ENCODE peak calls at places on chromosomes 7 and 10, in five cellular contexts. F is upper lobe of left lung; K is cardiac muscle cell; V is CD8-positive, alpha-beta memory T cell; T is prostate gland. S is an unnamed sample.

GRCh38 chr10:13627459-13628310 is 40.9 kb downstream of the PRPF18 start:
- DNase-seq in F (no peak), T (no peak), K (peak; percentile 44), V (no peak), S (no peak)

GRCh38 chr7:133645870-133646492 is 393.1 kb downstream of the EXOC4 start:
- DNase-seq in K (peak; percentile 40), F (no peak), T (peak; percentile 5), V (no peak), S (no peak)

GRCh38 chr10:107577226-107577625 is 412.7 kb upstream of the SORCS1 start:
- DNase-seq in V (no peak), K (no peak), T (no peak), F (no peak), S (no peak)

GRCh38 chr7:148982596-148983219 is 45.6 kb downstream of the PDIA4 start:
- DNase-seq in F (no peak), V (no peak), K (peak; percentile 62), T (no peak), S (peak; percentile 43)

GRCh38 chr10:11016959-11017574 is 605 bp upstream of the CELF2 start:
- DNase-seq in F (no peak), K (no peak), V (no peak), T (peak; percentile 12), S (no peak)

GRCh38 chr7:150363872-150364271 is 4.8 kb upstream of the REPIN1 start:
- DNase-seq in F (no peak), V (no peak), T (no peak), K (no peak), S (no peak)

GRCh38 chr7:151249732-151250072 is 1.2 kb upstream of the SMARCD3 start:
- DNase-seq in V (no peak), T (peak; percentile 64), K (peak; percentile 77), F (peak; percentile 80), S (no peak)

GRCh38 chr7:41886906-41887311 is 184.0 kb upstream of the INHBA start:
- DNase-seq in K (peak; percentile 95), F (no peak), T (no peak), V (no peak), S (no peak)

GRCh38 chr7:155395176-155395797 is 62.6 kb upstream of the EN2 start:
- DNase-seq in T (no peak), K (no peak), F (no peak), V (no peak), S (no peak)

GRCh38 chr10:105950410-105950809 is 1214.1 kb downstream of the SORCS1 start:
- DNase-seq in V (no peak), T (peak; percentile 6), F (peak; percentile 30), K (peak; percentile 70), S (peak; percentile 56)

GRCh38 chr10:124032982-124033886 is 60.2 kb downstream of the CHST15 start:
- DNase-seq in F (no peak), T (no peak), K (peak; percentile 78), V (no peak), S (no peak)

GRCh38 chr7:155329225-155329624 is 31.5 kb downstream of the INSIG1 start:
- DNase-seq in T (no peak), V (no peak), K (no peak), F (no peak), S (no peak)

GRCh38 chr10:49274886-49275285 is 24.1 kb upstream of the C10orf71 start:
- DNase-seq in K (no peak), V (no peak), F (no peak), T (no peak), S (no peak)

GRCh38 chr10:72259491-72260214 is 14.1 kb upstream of the DDIT4 start:
- DNase-seq in K (peak; percentile 78), V (no peak), F (no peak), T (peak; percentile 20), S (no peak)

GRCh38 chr10:78170026-78170475 is 136.4 kb downstream of the RPS24 start:
- DNase-seq in V (no peak), F (no peak), K (peak; percentile 24), T (no peak), S (no peak)

GRCh38 chr10:103765981-103766380 is 89.4 kb downstream of the SH3PXD2A start:
- DNase-seq in T (no peak), V (peak; percentile 77), K (no peak), F (peak; percentile 53), S (peak; percentile 77)

GRCh38 chr10:100436255-100436654 is 26.6 kb upstream of the WNT8B start:
- DNase-seq in T (no peak), V (no peak), K (no peak), F (no peak), S (no peak)

GRCh38 chr7:26856481-26856880 is 7.9 kb downstream of the SKAP2 start:
- DNase-seq in F (no peak), T (no peak), K (no peak), V (no peak), S (no peak)

GRCh38 chr10:126702181-126702580 is 31.7 kb upstream of the C10orf90 start:
- DNase-seq in V (no peak), K (peak; percentile 41), F (no peak), T (no peak), S (no peak)

GRCh38 chr7:11931306-11931705 is 99.3 kb upstream of the THSD7A start:
- DNase-seq in F (no peak), V (no peak), K (no peak), T (no peak), S (no peak)

GRCh38 chr10:109475704-109476103 is 447.6 kb downstream of the XPNPEP1 start:
- DNase-seq in V (no peak), F (no peak), K (no peak), T (no peak), S (no peak)

GRCh38 chr7:157485961-157486510 is 149.2 kb downstream of the DNAJB6 start:
- DNase-seq in T (no peak), K (no peak), V (no peak), F (no peak), S (no peak)

GRCh38 chr7:82247814-82248433 is 195.7 kb downstream of the CACNA2D1 start:
- DNase-seq in V (no peak), F (no peak), T (no peak), K (peak; percentile 32), S (peak; percentile 15)

GRCh38 chr10:96858038-96858705 is 26.1 kb downstream of the LCOR start:
- DNase-seq in K (no peak), F (no peak), T (no peak), V (no peak), S (no peak)

GRCh38 chr7:51878869-51879268 is 562.3 kb upstream of the COBL start:
- DNase-seq in V (no peak), T (no peak), K (no peak), F (no peak), S (no peak)

DNA sequence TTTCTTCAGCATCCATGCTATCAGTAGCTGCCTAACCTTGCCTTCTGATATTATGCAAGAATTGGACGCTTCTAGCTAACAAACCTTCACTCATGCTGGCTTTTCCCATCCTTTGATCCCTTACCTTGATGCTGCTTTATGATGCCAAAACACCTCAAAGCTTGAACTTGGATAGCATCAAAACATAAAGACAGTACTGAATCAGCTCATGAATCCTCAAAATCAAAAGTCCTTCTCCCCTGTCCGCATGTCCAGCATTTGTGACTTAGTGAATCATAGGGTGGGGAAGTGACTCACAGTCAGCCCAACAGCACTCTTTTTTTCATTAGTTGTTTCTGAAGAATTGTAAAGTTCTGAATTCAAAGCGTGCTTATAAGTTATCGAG is 89.5 kb upstream of the PIK3CG start:
- DNase-seq in V (no peak), F (no peak), T (no peak), K (peak; percentile 74), S (no peak)
- H3K27ac ChIP-seq in V (peak overlapping the region; percentile 84), F (no peak overlapping the region), T (no peak overlapping the region), K (no peak overlapping the region), S (no peak overlapping the region)

GRCh38 chr7:102291056-102291915 is 4.6 kb downstream of the SH2B2 start:
- DNase-seq in F (no peak), K (no peak), T (no peak), V (peak; percentile 43), S (peak; percentile 79)
- H3K27ac ChIP-seq in F (no peak overlapping the region), K (no peak overlapping the region), T (no peak overlapping the region), V (no peak overlapping the region), S (peak overlapping the region; percentile 59)

GRCh38 chr7:30896783-30897617 is 14.7 kb upstream of the AQP1 start:
- DNase-seq in F (peak; percentile 84), K (peak; percentile 55), V (no peak), T (no peak), S (no peak)
- H3K27ac ChIP-seq in F (peak overlapping the region; percentile 79), K (no peak overlapping the region), V (no peak overlapping the region), T (no peak overlapping the region), S (no peak overlapping the region)

GRCh38 chr10:69506834-69507643 is 55.8 kb downstream of the TSPAN15 start:
- DNase-seq in F (no peak), T (no peak), V (no peak), K (no peak), S (no peak)

GRCh38 chr10:69505636-69506318 is 54.5 kb downstream of the TSPAN15 start:
- DNase-seq in F (no peak), K (no peak), T (no peak), V (no peak), S (no peak)

GRCh38 chr10:69504576-69505250 is 53.4 kb downstream of the TSPAN15 start:
- DNase-seq in F (no peak), V (no peak), T (no peak), K (no peak), S (no peak)

GRCh38 chr10:69508738-69509340 is 57.6 kb downstream of the TSPAN15 start:
- DNase-seq in F (no peak), T (no peak), V (no peak), K (no peak), S (no peak)

GRCh38 chr10:69506487-69506833 is 55.2 kb downstream of the TSPAN15 start:
- DNase-seq in F (no peak), T (no peak), K (no peak), V (no peak), S (no peak)
- H3K27ac ChIP-seq in F (no peak overlapping the region), T (no peak overlapping the region), K (peak overlapping the region; percentile 52), V (no peak overlapping the region), S (no peak overlapping the region)

GRCh38 chr10:70669732-70670317 is 2.5 kb upstream of the ADAMTS14 start:
- DNase-seq in T (no peak), F (no peak), V (no peak), K (no peak), S (no peak)
- H3K27ac ChIP-seq in T (no peak overlapping the region), F (no peak overlapping the region), V (peak overlapping the region; percentile 81), K (no peak overlapping the region), S (no peak overlapping the region)

GRCh38 chr7:139738772-139739171 is 39.0 kb downstream of the HIPK2 start:
- DNase-seq in F (no peak), V (no peak), K (no peak), T (no peak), S (no peak)
- H3K27ac ChIP-seq in F (peak overlapping the region; percentile 35), V (no peak overlapping the region), K (no peak overlapping the region), T (no peak overlapping the region), S (no peak overlapping the region)

DNA sequence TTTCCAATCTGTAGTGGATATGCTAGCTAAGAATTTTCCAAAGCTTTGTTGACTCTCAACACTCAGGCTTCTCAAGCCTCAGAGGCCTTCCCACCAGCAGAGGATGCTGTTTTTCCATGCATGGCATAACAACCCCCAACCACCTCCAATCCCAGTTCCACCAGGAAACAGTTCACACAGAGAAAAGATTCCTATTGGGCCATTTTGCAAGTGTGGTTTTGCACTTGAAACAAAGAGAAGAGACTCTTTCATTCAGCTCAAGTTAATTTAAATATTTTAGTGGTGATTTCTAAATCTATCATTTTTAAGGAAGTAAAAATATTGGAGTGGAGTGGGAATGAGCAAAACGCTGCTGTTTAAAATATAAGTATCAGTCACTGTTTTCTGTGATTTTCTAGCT is 105.6 kb upstream of the COL1A2 start:
- DNase-seq in K (peak; percentile 94), T (peak; percentile 32), F (peak; percentile 68), V (no peak), S (peak; percentile 8)
- H3K27ac ChIP-seq in K (no peak overlapping the region), T (no peak overlapping the region), F (no peak overlapping the region), V (no peak overlapping the region), S (no peak overlapping the region)

GRCh38 chr10:75778665-75779064 is 347.2 kb downstream of the LRMDA start:
- DNase-seq in V (no peak), F (no peak), K (no peak), T (no peak), S (no peak)
- H3K27ac ChIP-seq in V (no peak overlapping the region), F (no peak overlapping the region), K (no peak overlapping the region), T (no peak overlapping the region), S (no peak overlapping the region)